ENCODE peak calls at places on chromosomes 12 and 14, in six cellular contexts. One of them, this sample, is unnamed.

GRCh38 chr14:37197421-37198272 is at the start of gene MIPOL1:
- DNase-seq in IMR-90: peak; percentile 90
- DNase-seq in body of pancreas: peak; percentile 88
- DNase-seq in HCT116: peak; percentile 68
- DNase-seq in ovary: peak; percentile 87
- DNase-seq in A549: peak; percentile 76
- DNase-seq in this sample: peak; percentile 88

GRCh38 chr12:32860182-32860581 is 36.4 kb downstream of the PKP2 start:
- DNase-seq in IMR-90: no peak
- DNase-seq in body of pancreas: no peak
- DNase-seq in HCT116: no peak
- DNase-seq in ovary: no peak
- DNase-seq in A549: no peak
- DNase-seq in this sample: no peak

GRCh38 chr12:77001181-77001758 is 64.1 kb downstream of the E2F7 start:
- DNase-seq in IMR-90: no peak
- DNase-seq in body of pancreas: no peak
- DNase-seq in HCT116: no peak
- DNase-seq in ovary: no peak
- DNase-seq in A549: no peak
- DNase-seq in this sample: no peak

GRCh38 chr14:105086833-105087307 is 21.6 kb upstream of the GPR132 start:
- DNase-seq in IMR-90: peak; percentile 71
- DNase-seq in body of pancreas: peak; percentile 84
- DNase-seq in HCT116: peak; percentile 24
- DNase-seq in ovary: peak; percentile 64
- DNase-seq in A549: peak; percentile 63
- DNase-seq in this sample: peak; percentile 85

GRCh38 chr14:89842852-89843251 is 111.7 kb downstream of the EFCAB11 start:
- DNase-seq in IMR-90: no peak
- DNase-seq in body of pancreas: no peak
- DNase-seq in HCT116: no peak
- DNase-seq in ovary: no peak
- DNase-seq in A549: no peak
- DNase-seq in this sample: no peak

GRCh38 chr14:63535918-63536317 is 7.3 kb downstream of the PPP2R5E start:
- DNase-seq in IMR-90: peak; percentile 55
- DNase-seq in body of pancreas: no peak
- DNase-seq in HCT116: no peak
- DNase-seq in ovary: no peak
- DNase-seq in A549: no peak
- DNase-seq in this sample: no peak

GRCh38 chr12:108930155-108930554 is 50.3 kb downstream of the DAO start:
- DNase-seq in IMR-90: no peak
- DNase-seq in body of pancreas: no peak
- DNase-seq in HCT116: no peak
- DNase-seq in ovary: no peak
- DNase-seq in A549: no peak
- DNase-seq in this sample: no peak

GRCh38 chr12:94059394-94060368 is 88.7 kb upstream of the PLXNC1 start:
- DNase-seq in IMR-90: no peak
- DNase-seq in body of pancreas: no peak
- DNase-seq in HCT116: no peak
- DNase-seq in ovary: no peak
- DNase-seq in A549: no peak
- DNase-seq in this sample: no peak

GRCh38 chr12:78293039-78293686 is 462.5 kb downstream of the NAV3 start:
- DNase-seq in IMR-90: peak; percentile 28
- DNase-seq in body of pancreas: no peak
- DNase-seq in HCT116: no peak
- DNase-seq in ovary: no peak
- DNase-seq in A549: no peak
- DNase-seq in this sample: no peak

GRCh38 chr12:67589078-67589477 is 59.5 kb upstream of the DYRK2 start:
- DNase-seq in IMR-90: no peak
- DNase-seq in body of pancreas: no peak
- DNase-seq in HCT116: no peak
- DNase-seq in ovary: no peak
- DNase-seq in A549: no peak
- DNase-seq in this sample: no peak

GRCh38 chr14:25622752-25623151 is 572.8 kb upstream of the STXBP6 start:
- DNase-seq in IMR-90: no peak
- DNase-seq in body of pancreas: no peak
- DNase-seq in HCT116: no peak
- DNase-seq in ovary: no peak
- DNase-seq in A549: no peak
- DNase-seq in this sample: no peak

GRCh38 chr14:61581955-61582615 is 113.2 kb upstream of the HIF1A start:
- DNase-seq in IMR-90: no peak
- DNase-seq in body of pancreas: no peak
- DNase-seq in HCT116: no peak
- DNase-seq in ovary: no peak
- DNase-seq in A549: no peak
- DNase-seq in this sample: peak; percentile 21

GRCh38 chr14:69010632-69011031 is 31.5 kb upstream of the ACTN1 start:
- DNase-seq in IMR-90: no peak
- DNase-seq in body of pancreas: no peak
- DNase-seq in HCT116: no peak
- DNase-seq in ovary: no peak
- DNase-seq in A549: no peak
- DNase-seq in this sample: no peak

GRCh38 chr14:79704406-79704805 is 506.9 kb downstream of the DIO2 start:
- DNase-seq in IMR-90: no peak
- DNase-seq in body of pancreas: no peak
- DNase-seq in HCT116: no peak
- DNase-seq in ovary: no peak
- DNase-seq in A549: no peak
- DNase-seq in this sample: no peak

GRCh38 chr12:118330421-118331018 is 42.2 kb downstream of the TAOK3 start:
- DNase-seq in IMR-90: peak; percentile 89
- DNase-seq in body of pancreas: no peak
- DNase-seq in HCT116: no peak
- DNase-seq in ovary: no peak
- DNase-seq in A549: no peak
- DNase-seq in this sample: no peak

GRCh38 chr12:106841471-106842302 is 67.2 kb downstream of the RIC8B start:
- DNase-seq in IMR-90: peak; percentile 45
- DNase-seq in body of pancreas: peak; percentile 52
- DNase-seq in HCT116: peak; percentile 31
- DNase-seq in ovary: peak; percentile 13
- DNase-seq in A549: peak; percentile 50
- DNase-seq in this sample: peak; percentile 53

GRCh38 chr14:55430024-55430690 is 10.3 kb downstream of the TBPL2 start:
- DNase-seq in IMR-90: peak; percentile 86
- DNase-seq in body of pancreas: peak; percentile 59
- DNase-seq in HCT116: peak; percentile 66
- DNase-seq in ovary: no peak
- DNase-seq in A549: peak; percentile 64
- DNase-seq in this sample: peak; percentile 64

GRCh38 chr12:120263725-120264040 is 1.8 kb downstream of the PXN start:
- DNase-seq in IMR-90: no peak
- DNase-seq in body of pancreas: no peak
- DNase-seq in HCT116: no peak
- DNase-seq in ovary: no peak
- DNase-seq in A549: no peak
- DNase-seq in this sample: no peak

GRCh38 chr14:96271421-96271762 is 15.4 kb downstream of the BDKRB1 start:
- DNase-seq in IMR-90: no peak
- DNase-seq in body of pancreas: no peak
- DNase-seq in HCT116: no peak
- DNase-seq in ovary: no peak
- DNase-seq in A549: no peak
- DNase-seq in this sample: no peak

GRCh38 chr12:56084958-56085543 is 5.1 kb downstream of the ERBB3 start:
- DNase-seq in IMR-90: no peak
- DNase-seq in body of pancreas: peak; percentile 69
- DNase-seq in HCT116: no peak
- DNase-seq in ovary: no peak
- DNase-seq in A549: peak; percentile 62
- DNase-seq in this sample: no peak

GRCh38 chr12:96438330-96438729 is 38.1 kb upstream of the CDK17 start:
- DNase-seq in IMR-90: peak; percentile 56
- DNase-seq in body of pancreas: no peak
- DNase-seq in HCT116: no peak
- DNase-seq in ovary: no peak
- DNase-seq in A549: no peak
- DNase-seq in this sample: no peak

GRCh38 chr12:96431067-96431466 is 30.8 kb upstream of the CDK17 start:
- DNase-seq in IMR-90: no peak
- DNase-seq in body of pancreas: no peak
- DNase-seq in HCT116: no peak
- DNase-seq in ovary: no peak
- DNase-seq in A549: no peak
- DNase-seq in this sample: no peak

GRCh38 chr12:96434107-96434506 is 33.9 kb upstream of the CDK17 start:
- DNase-seq in IMR-90: peak; percentile 100
- DNase-seq in body of pancreas: peak; percentile 8
- DNase-seq in HCT116: no peak
- DNase-seq in ovary: no peak
- DNase-seq in A549: no peak
- DNase-seq in this sample: no peak

GRCh38 chr12:96441811-96442210 is 41.6 kb upstream of the CDK17 start:
- DNase-seq in IMR-90: no peak
- DNase-seq in body of pancreas: no peak
- DNase-seq in HCT116: no peak
- DNase-seq in ovary: no peak
- DNase-seq in A549: no peak
- DNase-seq in this sample: no peak

DNA sequence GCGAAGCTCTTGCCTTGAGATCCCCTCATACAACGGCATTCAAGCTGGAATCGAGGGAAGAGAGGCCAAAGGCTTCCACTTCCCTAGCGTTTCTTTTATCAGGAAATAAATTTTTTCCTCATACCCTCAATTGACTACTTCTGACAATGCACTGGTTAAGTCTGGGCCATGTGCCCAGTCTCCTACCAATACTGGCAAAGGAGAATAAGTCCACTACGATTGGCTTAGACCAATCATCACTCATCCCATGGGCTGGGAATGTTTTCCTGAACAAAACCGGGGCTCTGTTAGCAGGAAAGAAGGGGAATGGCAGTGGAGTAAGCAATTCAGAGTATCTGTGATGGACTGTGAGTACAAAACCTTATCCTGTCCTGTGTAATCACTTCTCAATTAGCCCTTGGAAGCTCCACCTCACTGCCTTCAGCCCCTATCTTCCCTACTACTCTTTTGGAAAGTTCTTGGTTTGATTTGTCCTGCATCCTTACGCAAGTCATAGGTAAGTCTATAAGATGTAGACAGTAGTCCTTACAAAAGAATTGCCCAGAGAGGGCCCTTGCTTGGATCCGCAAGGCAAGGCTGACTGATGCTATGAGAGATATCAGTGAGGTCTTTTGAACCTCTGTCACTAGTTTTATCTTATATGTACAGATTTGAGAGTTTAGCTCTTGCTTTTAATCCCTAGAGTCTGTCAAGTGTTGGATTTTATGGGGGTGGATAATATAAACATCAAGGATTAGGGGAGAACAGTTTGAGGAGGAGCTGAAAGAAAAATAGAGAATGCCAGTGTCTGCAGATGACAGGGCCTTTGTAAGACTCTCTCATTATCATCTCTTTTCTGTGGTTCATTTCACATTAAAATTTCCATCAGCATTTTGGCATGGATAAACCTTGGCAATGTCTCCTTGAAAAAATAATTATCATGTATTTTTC is 36.4 kb upstream of the CDK17 start:
- DNase-seq in IMR-90: no peak
- DNase-seq in body of pancreas: no peak
- DNase-seq in HCT116: no peak
- DNase-seq in ovary: no peak
- DNase-seq in A549: no peak
- DNase-seq in this sample: no peak
- TF ChIP-seq POLR2A in IMR-90: no peak
- TF ChIP-seq POLR2A in body of pancreas: no peak
- TF ChIP-seq POLR2A in HCT116: no peak
- TF ChIP-seq POLR2A in ovary: no peak
- TF ChIP-seq POLR2A in A549: no peak
- TF ChIP-seq POLR2A in this sample: no peak

DNA sequence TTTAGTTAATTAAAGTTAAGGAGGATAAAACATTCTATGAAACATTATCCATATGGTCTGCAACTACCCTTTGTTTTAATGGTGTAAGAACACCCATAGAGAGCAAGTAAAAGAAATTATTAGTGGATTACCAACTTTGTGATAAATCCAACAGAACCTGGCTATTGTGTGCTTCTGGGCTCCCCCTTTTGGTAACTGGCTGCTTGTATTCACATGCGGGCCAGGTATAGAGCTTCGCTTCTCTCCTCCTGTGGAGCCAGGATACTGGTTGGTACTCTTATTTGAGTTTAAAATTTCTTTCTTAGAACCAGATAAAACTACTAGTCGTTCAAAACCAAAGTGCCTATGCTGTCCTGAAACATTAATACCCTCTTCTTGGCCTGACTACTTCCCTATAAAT is 81.0 kb downstream of the PTPRR start:
- DNase-seq in IMR-90: no peak
- DNase-seq in body of pancreas: no peak
- DNase-seq in HCT116: no peak
- DNase-seq in ovary: no peak
- DNase-seq in A549: no peak
- DNase-seq in this sample: no peak
- TF ChIP-seq CTCF in IMR-90: no peak
- TF ChIP-seq CTCF in body of pancreas: no peak
- TF ChIP-seq CTCF in HCT116: no peak
- TF ChIP-seq CTCF in ovary: no peak
- TF ChIP-seq CTCF in A549: no peak
- TF ChIP-seq CTCF in this sample: no peak

DNA sequence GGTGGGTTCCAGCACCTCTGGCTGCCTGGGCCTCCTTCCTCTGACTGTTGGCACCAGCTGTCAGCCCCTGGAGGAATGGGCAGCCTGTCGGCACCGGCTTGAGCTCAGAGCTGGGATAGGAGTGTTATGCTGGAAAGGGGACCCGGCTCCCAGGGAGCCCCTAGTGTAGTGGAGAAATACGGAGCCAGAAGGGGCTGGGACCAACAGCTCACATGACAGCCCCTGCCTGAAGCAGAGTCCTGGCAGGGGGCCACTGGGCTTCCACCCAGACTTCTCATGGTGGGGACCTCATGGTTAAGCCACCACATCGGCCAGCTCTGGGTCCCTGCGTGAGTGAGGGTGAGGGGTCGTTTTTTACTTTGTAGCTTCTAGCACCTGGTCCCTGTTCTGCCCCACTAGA is 174.5 kb downstream of the TSPAN9 start:
- DNase-seq in IMR-90: no peak
- DNase-seq in body of pancreas: no peak
- DNase-seq in HCT116: no peak
- DNase-seq in ovary: peak; percentile 55
- DNase-seq in A549: no peak
- DNase-seq in this sample: peak; percentile 22
- H3K4me1 ChIP-seq in IMR-90: peaks cover 5% of the 10 kb centered on the region
- H3K4me1 ChIP-seq in body of pancreas: no peaks in the 10 kb centered on the region
- H3K4me1 ChIP-seq in HCT116: no peaks in the 10 kb centered on the region
- H3K4me1 ChIP-seq in ovary: peaks cover 17% of the 10 kb centered on the region
- H3K4me1 ChIP-seq in A549: no peaks in the 10 kb centered on the region
- H3K4me1 ChIP-seq in this sample: no peaks in the 10 kb centered on the region

DNA sequence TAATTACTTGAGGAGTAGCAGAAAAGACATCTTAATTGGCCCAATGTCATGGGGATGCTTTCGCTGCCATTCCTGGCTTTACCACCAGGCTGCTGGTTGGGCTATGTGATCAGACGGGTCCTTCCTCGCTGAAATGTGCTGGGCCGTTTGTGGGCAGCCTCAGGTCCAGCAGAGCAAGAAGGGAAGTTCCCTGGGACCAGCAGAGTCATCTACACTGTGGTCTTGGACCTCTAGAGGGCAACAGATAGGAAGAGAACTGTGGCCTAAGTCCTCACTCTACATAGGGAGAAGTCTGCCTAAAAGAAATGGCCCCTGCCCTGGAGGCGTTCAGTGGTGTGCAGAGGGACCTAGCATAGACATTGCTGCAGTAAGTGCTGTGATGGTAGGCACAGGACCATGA is 10.9 kb downstream of the EVL start:
- DNase-seq in IMR-90: peak; percentile 40
- DNase-seq in body of pancreas: no peak
- DNase-seq in HCT116: peak; percentile 15
- DNase-seq in ovary: no peak
- DNase-seq in A549: peak; percentile 13
- DNase-seq in this sample: no peak
- TF ChIP-seq POLR2A in IMR-90: no peak
- TF ChIP-seq POLR2A in body of pancreas: no peak
- TF ChIP-seq POLR2A in HCT116: no peak
- TF ChIP-seq POLR2A in ovary: no peak
- TF ChIP-seq POLR2A in A549: no peak
- TF ChIP-seq POLR2A in this sample: no peak

This sample was measured in thyroid gland.